ENCODE peak calls at places on chromosome 20, in seven cellular contexts. One of them, this sample, is unnamed.

GRCh38 chr20:60589624-60590023 is 631.4 kb downstream of the CDH26 start:
- DNase-seq in kidney glomerular epithelial cell: no peak
- DNase-seq in H4: no peak
- DNase-seq in activated CD8-positive, alpha-beta memory T cell treated with anti-CD3 and anti-CD28 coated beads for 4 hours: no peak
- DNase-seq in caudate nucleus: no peak
- DNase-seq in Daoy: no peak
- DNase-seq in anterior cingulate cortex: no peak
- DNase-seq in this sample: peak

GRCh38 chr20:40848530-40848929 is 159.5 kb upstream of the MAFB start:
- DNase-seq in activated CD8-positive, alpha-beta memory T cell treated with anti-CD3 and anti-CD28 coated beads for 4 hours: no peak
- DNase-seq in Daoy: no peak
- DNase-seq in caudate nucleus: no peak
- DNase-seq in H4: no peak
- DNase-seq in anterior cingulate cortex: no peak
- DNase-seq in kidney glomerular epithelial cell: no peak
- DNase-seq in this sample: no peak

GRCh38 chr20:41180599-41181333 is 43.4 kb downstream of the PLCG1 start:
- DNase-seq in Daoy: no peak
- DNase-seq in caudate nucleus: no peak
- DNase-seq in kidney glomerular epithelial cell: no peak
- DNase-seq in activated CD8-positive, alpha-beta memory T cell treated with anti-CD3 and anti-CD28 coated beads for 4 hours: no peak
- DNase-seq in anterior cingulate cortex: no peak
- DNase-seq in H4: no peak
- DNase-seq in this sample: no peak

GRCh38 chr20:3339571-3339970 is 67.9 kb downstream of the DNAAF9 start:
- DNase-seq in caudate nucleus: no peak
- DNase-seq in activated CD8-positive, alpha-beta memory T cell treated with anti-CD3 and anti-CD28 coated beads for 4 hours: no peak
- DNase-seq in anterior cingulate cortex: no peak
- DNase-seq in kidney glomerular epithelial cell: no peak
- DNase-seq in H4: no peak
- DNase-seq in Daoy: no peak
- DNase-seq in this sample: no peak

GRCh38 chr20:60882776-60883303 is 369.2 kb upstream of the CDH4 start:
- DNase-seq in caudate nucleus: no peak
- DNase-seq in H4: no peak
- DNase-seq in activated CD8-positive, alpha-beta memory T cell treated with anti-CD3 and anti-CD28 coated beads for 4 hours: no peak
- DNase-seq in anterior cingulate cortex: no peak
- DNase-seq in kidney glomerular epithelial cell: no peak
- DNase-seq in Daoy: peak
- DNase-seq in this sample: peak

GRCh38 chr20:35617397-35618031 is 1.9 kb downstream of the SPAG4 start:
- DNase-seq in Daoy: peak
- DNase-seq in H4: no peak
- DNase-seq in activated CD8-positive, alpha-beta memory T cell treated with anti-CD3 and anti-CD28 coated beads for 4 hours: no peak
- DNase-seq in anterior cingulate cortex: peak
- DNase-seq in caudate nucleus: no peak
- DNase-seq in kidney glomerular epithelial cell: peak
- DNase-seq in this sample: peak

GRCh38 chr20:48564997-48565396 is 262.8 kb downstream of the PREX1 start:
- DNase-seq in activated CD8-positive, alpha-beta memory T cell treated with anti-CD3 and anti-CD28 coated beads for 4 hours: no peak
- DNase-seq in kidney glomerular epithelial cell: no peak
- DNase-seq in H4: no peak
- DNase-seq in caudate nucleus: no peak
- DNase-seq in anterior cingulate cortex: no peak
- DNase-seq in Daoy: no peak
- DNase-seq in this sample: no peak

GRCh38 chr20:3752386-3752759 is 15.2 kb downstream of the ADISSP start:
- DNase-seq in caudate nucleus: no peak
- DNase-seq in Daoy: no peak
- DNase-seq in kidney glomerular epithelial cell: no peak
- DNase-seq in H4: no peak
- DNase-seq in activated CD8-positive, alpha-beta memory T cell treated with anti-CD3 and anti-CD28 coated beads for 4 hours: no peak
- DNase-seq in anterior cingulate cortex: no peak
- DNase-seq in this sample: no peak

GRCh38 chr20:42955713-42956112 is 234.0 kb downstream of the PTPRT start:
- DNase-seq in activated CD8-positive, alpha-beta memory T cell treated with anti-CD3 and anti-CD28 coated beads for 4 hours: no peak
- DNase-seq in H4: no peak
- DNase-seq in anterior cingulate cortex: no peak
- DNase-seq in Daoy: no peak
- DNase-seq in kidney glomerular epithelial cell: no peak
- DNase-seq in caudate nucleus: no peak
- DNase-seq in this sample: no peak

GRCh38 chr20:43925786-43926185 is 11.1 kb downstream of the TOX2 start:
- DNase-seq in anterior cingulate cortex: no peak
- DNase-seq in kidney glomerular epithelial cell: no peak
- DNase-seq in H4: peak
- DNase-seq in caudate nucleus: no peak
- DNase-seq in activated CD8-positive, alpha-beta memory T cell treated with anti-CD3 and anti-CD28 coated beads for 4 hours: no peak
- DNase-seq in Daoy: peak
- DNase-seq in this sample: no peak

GRCh38 chr20:40323411-40323810 is 365.6 kb downstream of the MAFB start:
- DNase-seq in activated CD8-positive, alpha-beta memory T cell treated with anti-CD3 and anti-CD28 coated beads for 4 hours: no peak
- DNase-seq in caudate nucleus: no peak
- DNase-seq in H4: peak
- DNase-seq in anterior cingulate cortex: no peak
- DNase-seq in kidney glomerular epithelial cell: no peak
- DNase-seq in Daoy: peak
- DNase-seq in this sample: no peak

GRCh38 chr20:63787749-63788148 is 43.3 kb downstream of the ZBTB46 start:
- DNase-seq in H4: no peak
- DNase-seq in kidney glomerular epithelial cell: no peak
- DNase-seq in activated CD8-positive, alpha-beta memory T cell treated with anti-CD3 and anti-CD28 coated beads for 4 hours: no peak
- DNase-seq in caudate nucleus: no peak
- DNase-seq in Daoy: no peak
- DNase-seq in anterior cingulate cortex: no peak
- DNase-seq in this sample: no peak

GRCh38 chr20:40695214-40695613 is 6.2 kb upstream of the MAFB start:
- DNase-seq in H4: no peak
- DNase-seq in Daoy: no peak
- DNase-seq in activated CD8-positive, alpha-beta memory T cell treated with anti-CD3 and anti-CD28 coated beads for 4 hours: no peak
- DNase-seq in kidney glomerular epithelial cell: no peak
- DNase-seq in caudate nucleus: no peak
- DNase-seq in anterior cingulate cortex: no peak
- DNase-seq in this sample: no peak

GRCh38 chr20:50308513-50309279 is 118.1 kb downstream of the CEBPB start:
- DNase-seq in anterior cingulate cortex: peak
- DNase-seq in caudate nucleus: peak
- DNase-seq in kidney glomerular epithelial cell: peak
- DNase-seq in Daoy: peak
- DNase-seq in activated CD8-positive, alpha-beta memory T cell treated with anti-CD3 and anti-CD28 coated beads for 4 hours: no peak
- DNase-seq in H4: peak
- DNase-seq in this sample: peak

GRCh38 chr20:1933465-1933870 is 38.3 kb downstream of the SIRPA start:
- DNase-seq in activated CD8-positive, alpha-beta memory T cell treated with anti-CD3 and anti-CD28 coated beads for 4 hours: no peak
- DNase-seq in caudate nucleus: no peak
- DNase-seq in Daoy: peak
- DNase-seq in kidney glomerular epithelial cell: peak
- DNase-seq in H4: no peak
- DNase-seq in anterior cingulate cortex: no peak
- DNase-seq in this sample: no peak

GRCh38 chr20:6348908-6349307 is 226.1 kb upstream of the FERMT1 start:
- DNase-seq in caudate nucleus: no peak
- DNase-seq in anterior cingulate cortex: no peak
- DNase-seq in Daoy: no peak
- DNase-seq in kidney glomerular epithelial cell: no peak
- DNase-seq in H4: no peak
- DNase-seq in activated CD8-positive, alpha-beta memory T cell treated with anti-CD3 and anti-CD28 coated beads for 4 hours: no peak
- DNase-seq in this sample: no peak

GRCh38 chr20:33654680-33655161 is 7.4 kb upstream of the C20orf144 start:
- DNase-seq in Daoy: no peak
- DNase-seq in H4: no peak
- DNase-seq in activated CD8-positive, alpha-beta memory T cell treated with anti-CD3 and anti-CD28 coated beads for 4 hours: no peak
- DNase-seq in caudate nucleus: no peak
- DNase-seq in kidney glomerular epithelial cell: no peak
- DNase-seq in anterior cingulate cortex: no peak
- DNase-seq in this sample: no peak

GRCh38 chr20:3045042-3045815 is 623 bp upstream of the MRPS26 start:
- DNase-seq in kidney glomerular epithelial cell: no peak
- DNase-seq in activated CD8-positive, alpha-beta memory T cell treated with anti-CD3 and anti-CD28 coated beads for 4 hours: peak
- DNase-seq in caudate nucleus: no peak
- DNase-seq in H4: peak
- DNase-seq in Daoy: peak
- DNase-seq in anterior cingulate cortex: peak
- DNase-seq in this sample: no peak

GRCh38 chr20:4808872-4809271 is 87.2 kb downstream of the PRND start:
- DNase-seq in H4: no peak
- DNase-seq in Daoy: no peak
- DNase-seq in activated CD8-positive, alpha-beta memory T cell treated with anti-CD3 and anti-CD28 coated beads for 4 hours: no peak
- DNase-seq in kidney glomerular epithelial cell: no peak
- DNase-seq in anterior cingulate cortex: no peak
- DNase-seq in caudate nucleus: no peak
- DNase-seq in this sample: no peak

GRCh38 chr20:57451356-57451755 is 60.2 kb downstream of the RBM38 start:
- DNase-seq in H4: no peak
- DNase-seq in Daoy: no peak
- DNase-seq in caudate nucleus: no peak
- DNase-seq in kidney glomerular epithelial cell: no peak
- DNase-seq in anterior cingulate cortex: no peak
- DNase-seq in activated CD8-positive, alpha-beta memory T cell treated with anti-CD3 and anti-CD28 coated beads for 4 hours: no peak
- DNase-seq in this sample: no peak

GRCh38 chr20:33062105-33062629 is 8.5 kb downstream of the BPIFB3 start:
- DNase-seq in activated CD8-positive, alpha-beta memory T cell treated with anti-CD3 and anti-CD28 coated beads for 4 hours: no peak
- DNase-seq in kidney glomerular epithelial cell: no peak
- DNase-seq in caudate nucleus: no peak
- DNase-seq in anterior cingulate cortex: no peak
- DNase-seq in Daoy: no peak
- DNase-seq in H4: no peak
- DNase-seq in this sample: no peak

GRCh38 chr20:34715384-34715783 is 11.2 kb downstream of the TP53INP2 start:
- DNase-seq in Daoy: no peak
- DNase-seq in H4: no peak
- DNase-seq in activated CD8-positive, alpha-beta memory T cell treated with anti-CD3 and anti-CD28 coated beads for 4 hours: no peak
- DNase-seq in caudate nucleus: no peak
- DNase-seq in anterior cingulate cortex: no peak
- DNase-seq in kidney glomerular epithelial cell: no peak
- DNase-seq in this sample: no peak

GRCh38 chr20:6663104-6663503 is 104.4 kb upstream of the BMP2 start:
- DNase-seq in activated CD8-positive, alpha-beta memory T cell treated with anti-CD3 and anti-CD28 coated beads for 4 hours: no peak
- DNase-seq in H4: no peak
- DNase-seq in caudate nucleus: no peak
- DNase-seq in Daoy: peak
- DNase-seq in anterior cingulate cortex: no peak
- DNase-seq in kidney glomerular epithelial cell: no peak
- DNase-seq in this sample: peak

GRCh38 chr20:5067877-5068276 is 51.9 kb downstream of the PCNA start:
- DNase-seq in activated CD8-positive, alpha-beta memory T cell treated with anti-CD3 and anti-CD28 coated beads for 4 hours: no peak
- DNase-seq in caudate nucleus: no peak
- DNase-seq in Daoy: no peak
- DNase-seq in kidney glomerular epithelial cell: no peak
- DNase-seq in H4: no peak
- DNase-seq in anterior cingulate cortex: no peak
- DNase-seq in this sample: no peak

GRCh38 chr20:24850206-24850605 is 98.9 kb upstream of the CST7 start:
- DNase-seq in caudate nucleus: no peak
- DNase-seq in kidney glomerular epithelial cell: no peak
- DNase-seq in anterior cingulate cortex: no peak
- DNase-seq in H4: no peak
- DNase-seq in Daoy: no peak
- DNase-seq in activated CD8-positive, alpha-beta memory T cell treated with anti-CD3 and anti-CD28 coated beads for 4 hours: no peak
- DNase-seq in this sample: no peak